ENCODE peak calls at places on chromosomes 12 and 14, in eight cellular contexts. N is epithelial cell of esophagus; G is fibroblast of lung; H is cardiac fibroblast; I is IMR-90; O is CD8-positive, alpha-beta T cell; X is A549; A is hepatocyte. P is an unnamed sample.

GRCh38 chr12:75642226-75642625 is 130.8 kb upstream of the KRR1 start:
- DNase-seq in X (no peak), N (peak; percentile 44), H (no peak), G (no peak), I (no peak), A (no peak), O (no peak), P (no peak)

GRCh38 chr12:644818-645552 is 18.3 kb downstream of the NINJ2 start:
- DNase-seq in I (no peak), H (peak; percentile 73), X (no peak), N (no peak), A (no peak), O (no peak), G (peak; percentile 30), P (peak; percentile 65)

GRCh38 chr14:74579447-74580274 is 32.4 kb downstream of the LTBP2 start:
- DNase-seq in G (peak; percentile 89), A (no peak), X (peak; percentile 89), H (peak; percentile 85), I (peak; percentile 94), N (peak; percentile 93), O (no peak), P (peak; percentile 94)

GRCh38 chr12:111310076-111310870 is 58.6 kb downstream of the PHETA1 start:
- DNase-seq in X (no peak), A (no peak), I (no peak), H (no peak), N (no peak), G (no peak), O (no peak), P (no peak)

GRCh38 chr12:124397807-124398577 is 103.1 kb downstream of the RFLNA start:
- DNase-seq in N (peak; percentile 28), A (peak; percentile 59), G (peak; percentile 60), H (peak; percentile 74), X (no peak), I (peak; percentile 41), O (no peak), P (peak; percentile 60)

GRCh38 chr14:54172114-54172513 is 215.5 kb upstream of the BMP4 start:
- DNase-seq in G (no peak), O (no peak), H (no peak), X (no peak), I (no peak), N (no peak), A (no peak), P (no peak)

GRCh38 chr12:86379337-86379736 is 123.1 kb upstream of the MGAT4C start:
- DNase-seq in A (no peak), H (no peak), I (no peak), X (no peak), O (no peak), N (no peak), G (no peak), P (no peak)

GRCh38 chr12:75345531-75345930 is 11.1 kb downstream of the GLIPR1L1 start:
- DNase-seq in X (no peak), N (peak; percentile 46), O (no peak), G (no peak), I (peak; percentile 28), A (no peak), H (no peak), P (no peak)

GRCh38 chr14:91135039-91135438 is 21.2 kb downstream of the DGLUCY start:
- DNase-seq in H (no peak), I (no peak), X (no peak), N (peak; percentile 29), O (no peak), G (no peak), A (no peak), P (no peak)

GRCh38 chr12:106705971-106706370 is 68.5 kb upstream of the RIC8B start:
- DNase-seq in O (no peak), G (no peak), N (no peak), A (no peak), H (no peak), I (no peak), X (no peak), P (no peak)

GRCh38 chr12:95169368-95169767 is 47.9 kb downstream of the FGD6 start:
- DNase-seq in I (peak; percentile 92), G (peak; percentile 67), X (peak; percentile 89), A (peak; percentile 74), O (no peak), H (peak; percentile 67), N (peak; percentile 84), P (peak; percentile 73)

GRCh38 chr14:51335521-51335920 is 95.5 kb downstream of the TMX1 start:
- DNase-seq in A (no peak), O (no peak), N (no peak), I (no peak), G (no peak), X (no peak), H (peak; percentile 73), P (peak; percentile 34)

GRCh38 chr12:3365416-3366385 is 125.3 kb upstream of the PRMT8 start:
- DNase-seq in N (peak; percentile 50), O (no peak), X (no peak), A (peak; percentile 64), H (no peak), G (no peak), I (no peak), P (no peak)
- TF ChIP-seq CTCF in N (no peak), O (no peak), X (no peak), A (no peak), H (no peak), G (no peak), I (no peak), P (no peak)

GRCh38 chr12:19802915-19803314 is 363.6 kb downstream of the AEBP2 start:
- DNase-seq in I (no peak), O (no peak), G (no peak), A (no peak), X (no peak), H (no peak), N (no peak), P (no peak)

GRCh38 chr12:19804737-19805136 is 365.4 kb downstream of the AEBP2 start:
- DNase-seq in N (no peak), H (no peak), I (no peak), O (no peak), G (no peak), X (no peak), A (no peak), P (no peak)

GRCh38 chr12:19810213-19810612 is 370.9 kb downstream of the AEBP2 start:
- DNase-seq in A (no peak), X (no peak), H (peak; percentile 34), O (no peak), N (no peak), I (no peak), G (no peak), P (peak; percentile 55)

GRCh38 chr12:19811922-19812321 is 372.6 kb downstream of the AEBP2 start:
- DNase-seq in I (no peak), O (no peak), H (no peak), G (no peak), X (no peak), N (no peak), A (no peak), P (no peak)

DNA sequence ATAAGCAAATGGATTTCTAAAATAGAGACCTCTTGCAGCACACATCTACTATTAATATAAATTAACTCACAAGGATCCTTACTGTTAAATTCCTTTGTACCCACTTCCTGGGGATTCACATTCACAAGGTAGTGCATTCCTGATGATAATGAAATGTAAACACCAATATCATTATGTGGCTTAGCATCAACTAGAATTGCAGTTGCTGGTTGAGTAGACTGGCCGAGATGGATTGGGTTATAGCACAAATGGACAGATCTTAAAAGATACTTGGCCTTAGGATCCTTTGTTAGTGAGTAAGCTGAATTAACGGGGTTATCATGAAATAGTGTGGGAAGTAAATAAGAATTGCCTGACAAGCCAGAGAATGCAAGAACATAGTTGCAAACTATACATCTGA is 369.1 kb downstream of the AEBP2 start:
- DNase-seq in H (no peak), N (no peak), A (no peak), O (no peak), I (no peak), G (no peak), X (no peak), P (no peak)
- H3K4me3 ChIP-seq in H (no peak overlapping the region), N (no peak overlapping the region), A (no peak overlapping the region), O (no peak overlapping the region), I (no peak overlapping the region), G (no peak overlapping the region), X (no peak overlapping the region), P (no peak overlapping the region)

GRCh38 chr12:27627123-27627835 is 69.0 kb upstream of the REP15 start:
- DNase-seq in O (no peak), A (no peak), I (peak; percentile 79), H (peak; percentile 87), N (peak; percentile 85), G (peak; percentile 93), X (no peak), P (peak; percentile 87)
- TF ChIP-seq CTCF in O (no peak), A (no peak), I (no peak), H (no peak), N (no peak), G (no peak), X (no peak), P (no peak)

GRCh38 chr14:69547701-69548348 is 26.8 kb downstream of the CCDC177 start:
- DNase-seq in A (peak; percentile 61), H (peak; percentile 20), I (no peak), O (no peak), G (no peak), N (no peak), X (no peak), P (peak; percentile 20)
- H3K4me3 ChIP-seq in A (no peak overlapping the region), H (no peak overlapping the region), I (no peak overlapping the region), O (no peak overlapping the region), G (no peak overlapping the region), N (no peak overlapping the region), X (no peak overlapping the region), P (no peak overlapping the region)

GRCh38 chr12:7373226-7373625 is 69.4 kb downstream of the ACSM4 start:
- DNase-seq in O (no peak), N (no peak), G (no peak), A (no peak), H (no peak), X (no peak), I (no peak), P (no peak)
- TF ChIP-seq CTCF in O (no peak), N (no peak), G (no peak), A (no peak), H (no peak), X (no peak), I (no peak), P (no peak)